ENCODE peak calls at places on chromosomes 2 and 18, in five cellular contexts. One of them, this sample, is unnamed. For H3K9me3, the result is how much of the 10 kb centered on the place peaks cover.

GRCh38 chr2:234681206-234681605 is 184.3 kb upstream of the ARL4C start:
- DNase-seq in A549: no peak
- DNase-seq in K562: no peak
- DNase-seq in suprapubic skin: no peak
- DNase-seq in sigmoid colon: no peak
- DNase-seq in this sample: no peak

GRCh38 chr18:44601447-44601846 is 79.2 kb upstream of the SETBP1 start:
- DNase-seq in A549: no peak
- DNase-seq in K562: no peak
- DNase-seq in suprapubic skin: no peak
- DNase-seq in sigmoid colon: no peak
- DNase-seq in this sample: no peak

GRCh38 chr18:6004683-6005082 is 109.4 kb upstream of the TMEM200C start:
- DNase-seq in A549: no peak
- DNase-seq in K562: no peak
- DNase-seq in suprapubic skin: no peak
- DNase-seq in sigmoid colon: no peak
- DNase-seq in this sample: no peak

GRCh38 chr2:3168230-3168891 is 209.3 kb downstream of the EIPR1 start:
- DNase-seq in A549: no peak
- DNase-seq in K562: no peak
- DNase-seq in suprapubic skin: peak
- DNase-seq in sigmoid colon: peak
- DNase-seq in this sample: peak

GRCh38 chr2:26346454-26347053 is at the start of gene ADGRF3:
- DNase-seq in A549: no peak
- DNase-seq in K562: peak
- DNase-seq in suprapubic skin: no peak
- DNase-seq in sigmoid colon: peak
- DNase-seq in this sample: peak

GRCh38 chr2:134429886-134430285 is 176.0 kb downstream of the MGAT5 start:
- DNase-seq in A549: no peak
- DNase-seq in K562: no peak
- DNase-seq in suprapubic skin: no peak
- DNase-seq in sigmoid colon: no peak
- DNase-seq in this sample: no peak

GRCh38 chr18:57441395-57441794 is 6.2 kb downstream of the ONECUT2 start:
- DNase-seq in A549: no peak
- DNase-seq in K562: no peak
- DNase-seq in suprapubic skin: no peak
- DNase-seq in sigmoid colon: no peak
- DNase-seq in this sample: no peak

GRCh38 chr2:162245051-162245450 is 1.8 kb upstream of the FAP start:
- DNase-seq in A549: no peak
- DNase-seq in K562: no peak
- DNase-seq in suprapubic skin: no peak
- DNase-seq in sigmoid colon: no peak
- DNase-seq in this sample: no peak

GRCh38 chr18:74242451-74243096 is 49.2 kb downstream of the CYB5A start:
- DNase-seq in A549: no peak
- DNase-seq in K562: peak
- DNase-seq in suprapubic skin: no peak
- DNase-seq in sigmoid colon: no peak
- DNase-seq in this sample: no peak

GRCh38 chr2:37324786-37325624 is at the start of gene PRKD3:
- DNase-seq in A549: peak
- DNase-seq in K562: peak
- DNase-seq in suprapubic skin: peak
- DNase-seq in sigmoid colon: peak
- DNase-seq in this sample: peak

GRCh38 chr18:59779979-59780378 is 82.8 kb upstream of the CCBE1 start:
- DNase-seq in A549: no peak
- DNase-seq in K562: no peak
- DNase-seq in suprapubic skin: no peak
- DNase-seq in sigmoid colon: no peak
- DNase-seq in this sample: no peak

GRCh38 chr18:25247725-25248124 is 104.2 kb downstream of the ZNF521 start:
- DNase-seq in A549: no peak
- DNase-seq in K562: no peak
- DNase-seq in suprapubic skin: no peak
- DNase-seq in sigmoid colon: no peak
- DNase-seq in this sample: no peak

GRCh38 chr2:120519469-120519868 is 173.5 kb downstream of the INHBB start:
- DNase-seq in A549: no peak
- DNase-seq in K562: no peak
- DNase-seq in suprapubic skin: no peak
- DNase-seq in sigmoid colon: no peak
- DNase-seq in this sample: no peak

GRCh38 chr2:75896779-75897366 is 186.2 kb upstream of the GCFC2 start:
- DNase-seq in A549: peak
- DNase-seq in K562: peak
- DNase-seq in suprapubic skin: no peak
- DNase-seq in sigmoid colon: no peak
- DNase-seq in this sample: no peak

GRCh38 chr18:36536426-36536825 is 238.9 kb downstream of the FHOD3 start:
- DNase-seq in A549: no peak
- DNase-seq in K562: no peak
- DNase-seq in suprapubic skin: no peak
- DNase-seq in sigmoid colon: no peak
- DNase-seq in this sample: no peak

GRCh38 chr18:74336656-74337055 is 21.0 kb downstream of the C18orf63 start:
- DNase-seq in A549: no peak
- DNase-seq in K562: no peak
- DNase-seq in suprapubic skin: no peak
- DNase-seq in sigmoid colon: no peak
- DNase-seq in this sample: no peak

GRCh38 chr2:240137596-240138274 is 1.6 kb upstream of the COPS9 start:
- DNase-seq in A549: no peak
- DNase-seq in K562: no peak
- DNase-seq in suprapubic skin: peak
- DNase-seq in sigmoid colon: no peak
- DNase-seq in this sample: no peak

GRCh38 chr2:3180082-3180908 is 197.3 kb downstream of the EIPR1 start:
- DNase-seq in A549: no peak
- DNase-seq in K562: no peak
- DNase-seq in suprapubic skin: no peak
- DNase-seq in sigmoid colon: no peak
- DNase-seq in this sample: no peak

GRCh38 chr2:127672341-127673303 is 2.7 kb downstream of the LIMS2 start:
- DNase-seq in A549: no peak
- DNase-seq in K562: no peak
- DNase-seq in suprapubic skin: no peak
- DNase-seq in sigmoid colon: peak
- DNase-seq in this sample: no peak

GRCh38 chr2:7987992-7988391 is 693.9 kb upstream of the ID2 start:
- DNase-seq in A549: no peak
- DNase-seq in K562: no peak
- DNase-seq in suprapubic skin: no peak
- DNase-seq in sigmoid colon: no peak
- DNase-seq in this sample: no peak

GRCh38 chr2:9423922-9424272 is 443 bp downstream of the CPSF3 start:
- DNase-seq in A549: no peak
- DNase-seq in K562: no peak
- DNase-seq in suprapubic skin: no peak
- DNase-seq in sigmoid colon: no peak
- DNase-seq in this sample: peak

GRCh38 chr2:9420495-9420894 is 2.8 kb downstream of the ITGB1BP1 start:
- DNase-seq in A549: no peak
- DNase-seq in K562: no peak
- DNase-seq in suprapubic skin: no peak
- DNase-seq in sigmoid colon: no peak
- DNase-seq in this sample: no peak

GRCh38 chr2:9423100-9423921 is at the start of the genes CPSF3 and ITGB1BP1:
- DNase-seq in A549: peak
- DNase-seq in K562: peak
- DNase-seq in suprapubic skin: peak
- DNase-seq in sigmoid colon: peak
- DNase-seq in this sample: peak

GRCh38 chr2:9422321-9423099 is 818 bp downstream of the ITGB1BP1 start:
- DNase-seq in A549: peak
- DNase-seq in K562: peak
- DNase-seq in suprapubic skin: no peak
- DNase-seq in sigmoid colon: peak
- DNase-seq in this sample: peak

DNA sequence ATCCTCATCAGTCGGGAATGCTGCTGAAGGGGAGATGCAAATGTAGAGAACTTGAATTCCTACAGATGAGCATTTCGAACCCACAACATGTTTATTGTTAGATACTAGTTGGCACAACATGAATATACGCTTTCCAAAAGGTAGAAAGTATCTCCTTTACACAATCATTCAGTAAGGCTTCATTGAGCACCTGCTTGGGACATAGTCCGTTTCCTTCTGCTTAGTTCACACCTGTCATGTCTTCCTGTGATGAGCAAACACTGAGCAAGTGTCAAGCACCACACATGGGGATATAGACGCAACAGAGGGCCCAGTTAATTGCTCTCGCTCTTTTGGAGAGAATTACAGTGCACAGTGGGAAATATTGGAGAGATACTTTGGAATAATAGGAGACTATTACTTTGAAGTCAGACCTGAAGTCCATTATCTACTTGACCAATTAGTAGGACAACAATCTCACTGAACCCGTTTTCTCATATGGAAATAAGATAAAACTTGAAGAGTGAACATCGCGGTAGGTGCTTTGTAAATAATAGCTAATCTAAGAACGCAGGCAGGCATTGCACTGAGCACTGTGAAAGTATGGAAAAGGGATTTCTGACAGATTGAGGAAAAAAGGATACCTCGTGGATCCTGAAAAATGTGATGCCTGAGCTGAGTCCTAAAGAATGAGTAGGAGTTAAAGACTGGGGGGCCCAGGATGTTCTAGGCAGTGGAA is 1.2 kb downstream of the CPSF3 start:
- DNase-seq in A549: no peak
- DNase-seq in K562: no peak
- DNase-seq in suprapubic skin: no peak
- DNase-seq in sigmoid colon: no peak
- DNase-seq in this sample: no peak
- H3K9me3 ChIP-seq in A549: under half
- H3K9me3 ChIP-seq in K562: under half
- H3K9me3 ChIP-seq in suprapubic skin: under half
- H3K9me3 ChIP-seq in sigmoid colon: under half
- H3K9me3 ChIP-seq in this sample: under half

GRCh38 chr2:200063155-200063554 is 107.8 kb downstream of the MAIP1 start:
- DNase-seq in A549: no peak
- DNase-seq in K562: no peak
- DNase-seq in suprapubic skin: no peak
- DNase-seq in sigmoid colon: no peak
- DNase-seq in this sample: no peak

GRCh38 chr2:200064879-200065278 is 109.5 kb downstream of the MAIP1 start:
- DNase-seq in A549: no peak
- DNase-seq in K562: no peak
- DNase-seq in suprapubic skin: no peak
- DNase-seq in sigmoid colon: no peak
- DNase-seq in this sample: no peak

GRCh38 chr2:200068642-200069041 is 113.3 kb downstream of the MAIP1 start:
- DNase-seq in A549: no peak
- DNase-seq in K562: no peak
- DNase-seq in suprapubic skin: no peak
- DNase-seq in sigmoid colon: no peak
- DNase-seq in this sample: no peak

GRCh38 chr2:200065477-200065876 is 110.1 kb downstream of the MAIP1 start:
- DNase-seq in A549: no peak
- DNase-seq in K562: no peak
- DNase-seq in suprapubic skin: no peak
- DNase-seq in sigmoid colon: no peak
- DNase-seq in this sample: no peak
- TF ChIP-seq EP300 in A549: no peak
- TF ChIP-seq EP300 in K562: no peak
- TF ChIP-seq EP300 in suprapubic skin: no peak
- TF ChIP-seq EP300 in sigmoid colon: no peak
- TF ChIP-seq EP300 in this sample: no peak

GRCh38 chr18:33900638-33901037 is 322.6 kb downstream of the ASXL3 start:
- DNase-seq in A549: no peak
- DNase-seq in K562: no peak
- DNase-seq in suprapubic skin: no peak
- DNase-seq in sigmoid colon: no peak
- DNase-seq in this sample: no peak
- H3K9me3 ChIP-seq in A549: under half
- H3K9me3 ChIP-seq in K562: under half
- H3K9me3 ChIP-seq in suprapubic skin: under half
- H3K9me3 ChIP-seq in sigmoid colon: under half
- H3K9me3 ChIP-seq in this sample: under half

GRCh38 chr18:70205421-70206397 is at the start of gene RTTN:
- DNase-seq in A549: peak
- DNase-seq in K562: peak
- DNase-seq in suprapubic skin: peak
- DNase-seq in sigmoid colon: peak
- DNase-seq in this sample: peak
- TF ChIP-seq EP300 in A549: no peak
- TF ChIP-seq EP300 in K562: no peak
- TF ChIP-seq EP300 in suprapubic skin: no peak
- TF ChIP-seq EP300 in sigmoid colon: no peak
- TF ChIP-seq EP300 in this sample: no peak

GRCh38 chr2:172580544-172580943 is 24.7 kb downstream of the PDK1 start:
- DNase-seq in A549: no peak
- DNase-seq in K562: no peak
- DNase-seq in suprapubic skin: no peak
- DNase-seq in sigmoid colon: no peak
- DNase-seq in this sample: no peak
- H3K9me3 ChIP-seq in A549: under half
- H3K9me3 ChIP-seq in K562: under half
- H3K9me3 ChIP-seq in suprapubic skin: under half
- H3K9me3 ChIP-seq in sigmoid colon: under half
- H3K9me3 ChIP-seq in this sample: under half

DNA sequence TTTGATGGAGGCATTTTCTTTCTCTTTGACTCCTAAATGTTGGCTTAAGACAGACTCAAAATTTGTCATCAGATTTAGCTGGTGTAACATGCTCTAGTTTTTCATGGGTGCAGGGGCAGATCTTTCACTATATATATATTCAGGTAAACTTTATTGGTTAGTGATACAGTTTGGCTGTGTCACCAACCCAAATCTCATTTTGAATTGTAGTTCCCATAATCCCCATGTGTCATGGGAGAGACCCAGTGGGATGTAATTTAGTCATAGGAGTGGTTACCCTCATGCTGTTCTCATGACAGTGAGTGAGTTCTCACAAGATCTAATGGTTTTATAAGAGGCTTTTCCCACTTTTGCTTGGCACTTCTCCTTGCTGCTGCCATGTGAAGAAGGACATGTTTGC is 18.6 kb upstream of the GLS start:
- DNase-seq in A549: no peak
- DNase-seq in K562: no peak
- DNase-seq in suprapubic skin: no peak
- DNase-seq in sigmoid colon: no peak
- DNase-seq in this sample: no peak
- TF ChIP-seq EP300 in A549: no peak
- TF ChIP-seq EP300 in K562: no peak
- TF ChIP-seq EP300 in suprapubic skin: no peak
- TF ChIP-seq EP300 in sigmoid colon: no peak
- TF ChIP-seq EP300 in this sample: no peak

DNA sequence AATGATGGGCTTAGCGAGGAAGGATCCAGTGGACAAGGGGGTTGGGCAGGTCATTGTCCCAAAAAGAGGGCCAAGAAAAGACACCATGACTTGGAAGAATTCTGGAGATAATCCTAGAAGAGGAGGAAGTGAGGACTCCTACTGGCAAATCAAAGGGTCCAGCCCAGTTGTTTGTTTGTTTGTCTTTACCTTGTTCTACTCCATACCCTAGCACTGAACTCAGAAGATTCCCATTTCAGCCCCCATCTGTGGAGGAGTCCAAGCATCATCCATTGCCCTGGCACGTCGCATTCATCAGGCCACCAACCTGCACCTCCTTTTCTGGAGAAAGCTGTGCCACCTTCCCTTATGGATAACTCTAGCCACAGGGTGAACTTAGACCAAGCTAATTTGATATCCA is 326.2 kb downstream of the EN1 start:
- DNase-seq in A549: no peak
- DNase-seq in K562: no peak
- DNase-seq in suprapubic skin: no peak
- DNase-seq in sigmoid colon: no peak
- DNase-seq in this sample: no peak
- H3K9me3 ChIP-seq in A549: under half
- H3K9me3 ChIP-seq in K562: under half
- H3K9me3 ChIP-seq in suprapubic skin: under half
- H3K9me3 ChIP-seq in sigmoid colon: under half
- H3K9me3 ChIP-seq in this sample: under half

This sample was measured in transverse colon.